ENCODE peak calls at places on chromosomes 12 and 14, in ten cellular contexts. T is activated B cell treated with CpG ODN at 0.5 μM for 24 hours, C is myocyte, Q is GM06990, U is NAMALWA, B is HT1080, D is amygdala, A is GM04504, M is left cardiac atrium, W is cardiac muscle cell. L is an unnamed sample.

GRCh38 chr12:120590741-120591407 is 9.7 kb upstream of the POP5 start:
- DNase-seq in B (no peak), Q (no peak), W (no peak), A (no peak), D (no peak), U (no peak), T (no peak), M (no peak), C (no peak), L (no peak)

GRCh38 chr14:83096092-83096491 is 1562.4 kb upstream of the SEL1L start:
- DNase-seq in T (no peak), A (no peak), M (no peak), D (no peak), U (no peak), Q (no peak), C (no peak), B (no peak), W (no peak), L (no peak)

GRCh38 chr14:104445832-104446381 is 133.7 kb upstream of the C14orf180 start:
- DNase-seq in M (no peak), Q (no peak), T (no peak), A (no peak), B (no peak), C (no peak), W (no peak), D (no peak), U (no peak), L (no peak)

GRCh38 chr12:54022960-54023884 is 5.0 kb upstream of the HOXC6 start:
- DNase-seq in U (no peak), W (no peak), M (no peak), T (no peak), D (no peak), Q (no peak), C (no peak), A (no peak), B (no peak), L (no peak)

GRCh38 chr12:69765515-69765914 is 26.9 kb downstream of the RAB3IP start:
- DNase-seq in A (no peak), W (no peak), Q (no peak), C (no peak), T (no peak), M (no peak), D (no peak), U (no peak), B (no peak), L (no peak)

GRCh38 chr12:62976110-62976640 is 41.2 kb upstream of the PPM1H start:
- DNase-seq in M (no peak), W (no peak), D (no peak), A (no peak), T (no peak), C (no peak), B (no peak), Q (no peak), U (no peak), L (no peak)

GRCh38 chr14:32430326-32430725 is 101.2 kb downstream of the AKAP6 start:
- DNase-seq in C (peak; percentile 44), B (peak; percentile 86), W (peak; percentile 11), M (no peak), U (no peak), T (no peak), A (no peak), Q (no peak), D (no peak), L (no peak)

GRCh38 chr12:116659771-116660481 is 77.9 kb downstream of the SPRING1 start:
- DNase-seq in M (no peak), B (peak; percentile 54), A (no peak), C (no peak), W (peak; percentile 28), D (no peak), Q (no peak), U (no peak), T (no peak), L (no peak)

GRCh38 chr12:56518570-56518969 is 3.0 kb upstream of the RBMS2 start:
- DNase-seq in M (no peak), T (no peak), C (no peak), D (no peak), U (no peak), A (no peak), W (peak; percentile 7), Q (no peak), B (peak; percentile 86), L (no peak)

GRCh38 chr12:104181313-104181712 is 34.3 kb upstream of the TXNRD1 start:
- DNase-seq in B (peak; percentile 23), Q (no peak), A (no peak), C (peak; percentile 14), T (no peak), D (no peak), M (no peak), U (no peak), W (peak; percentile 42), L (no peak)

GRCh38 chr12:46364777-46365580 is 7.6 kb downstream of the SLC38A2 start:
- DNase-seq in W (peak; percentile 88), B (peak; percentile 84), C (peak; percentile 72), U (peak; percentile 11), D (no peak), Q (no peak), T (no peak), A (no peak), M (peak; percentile 72), L (no peak)

GRCh38 chr14:96502621-96503251 is 554 bp downstream of the PAPOLA start:
- DNase-seq in B (peak; percentile 51), U (peak; percentile 61), Q (no peak), T (no peak), D (peak; percentile 68), W (peak; percentile 49), C (peak; percentile 46), A (no peak), M (peak; percentile 69), L (no peak)

GRCh38 chr14:31083781-31084180 is 57.6 kb upstream of the STRN3 start:
- DNase-seq in D (no peak), Q (no peak), C (no peak), M (no peak), T (no peak), B (no peak), U (peak; percentile 55), A (no peak), W (no peak), L (no peak)

L was measured in BJ.